ENCODE peak calls at places on chromosomes 6 and 20, in five cellular contexts. P, O, Y, L and B are unnamed samples.

GRCh38 chr6:44742201-44742600 is 354.7 kb downstream of the CDC5L start:
- DNase-seq in P (no peak), O (no peak), Y (no peak), L (no peak), B (no peak)

GRCh38 chr6:78598966-78599365 is 268.4 kb upstream of the IRAK1BP1 start:
- DNase-seq in P (peak), O (no peak), Y (peak), L (no peak), B (peak)

GRCh38 chr6:100001915-100002388 is 7.9 kb upstream of the MCHR2 start:
- DNase-seq in P (peak), O (no peak), Y (peak), L (peak), B (peak)

GRCh38 chr6:127868338-127868737 is 32.5 kb downstream of the THEMIS start:
- DNase-seq in P (no peak), O (no peak), Y (no peak), L (no peak), B (peak)

GRCh38 chr20:50918403-50918802 is 12.8 kb downstream of the ADNP start:
- DNase-seq in P (no peak), O (no peak), Y (peak), L (no peak), B (peak)

GRCh38 chr6:136401749-136402148 is 112.1 kb upstream of the BCLAF1 start:
- DNase-seq in P (no peak), O (no peak), Y (peak), L (no peak), B (peak)

GRCh38 chr20:54048489-54048888 is 21.9 kb downstream of the BCAS1 start:
- DNase-seq in P (no peak), O (no peak), Y (no peak), L (no peak), B (peak)

GRCh38 chr6:28980797-28981390 is 24.2 kb downstream of the ZNF311 start:
- DNase-seq in P (peak), O (peak), Y (peak), L (peak), B (peak)

GRCh38 chr20:34582911-34583310 is 24.4 kb downstream of the MAP1LC3A start:
- DNase-seq in P (no peak), O (no peak), Y (no peak), L (no peak), B (no peak)

GRCh38 chr6:149234051-149234962 is 83.2 kb upstream of the TAB2 start:
- DNase-seq in P (no peak), O (no peak), Y (peak), L (no peak), B (peak)

GRCh38 chr20:53087034-53087777 is 115.0 kb downstream of the TSHZ2 start:
- DNase-seq in P (no peak), O (no peak), Y (no peak), L (no peak), B (no peak)

GRCh38 chr20:3749689-3750639 is 17.5 kb downstream of the HSPA12B start:
- DNase-seq in P (peak), O (no peak), Y (no peak), L (peak), B (no peak)

GRCh38 chr20:31560094-31560899 is 44.8 kb upstream of the ID1 start:
- DNase-seq in P (peak), O (no peak), Y (peak), L (peak), B (peak)

GRCh38 chr6:35607517-35608233 is 81.0 kb downstream of the FKBP5 start:
- DNase-seq in P (no peak), O (no peak), Y (no peak), L (no peak), B (no peak)

GRCh38 chr6:136067731-136068341 is 182.3 kb downstream of the MTFR2 start:
- DNase-seq in P (no peak), O (no peak), Y (peak), L (peak), B (peak)

GRCh38 chr6:133986942-133987341 is 33.9 kb downstream of the TBPL1 start:
- DNase-seq in P (no peak), O (no peak), Y (no peak), L (no peak), B (no peak)

GRCh38 chr20:709421-709820 is 33.8 kb upstream of the SCRT2 start:
- DNase-seq in P (no peak), O (no peak), Y (no peak), L (peak), B (peak)

GRCh38 chr6:119343167-119343566 is 6.4 kb downstream of the MAN1A1 start:
- DNase-seq in P (no peak), O (no peak), Y (no peak), L (no peak), B (peak)
- TF ChIP-seq CTCF in P (no peak), O (no peak), Y (no peak), L (no peak), B (no peak)

GRCh38 chr6:109944448-109944847 is 33.7 kb upstream of the GPR6 start:
- DNase-seq in P (no peak), O (no peak), Y (no peak), L (no peak), B (no peak)
- H3K4me3 ChIP-seq in P (no peak), O (no peak), Y (no peak), L (no peak), B (no peak)

GRCh38 chr6:11656486-11656885 is 118.9 kb downstream of the TMEM170B start:
- DNase-seq in P (no peak), O (no peak), Y (no peak), L (no peak), B (no peak)
- TF ChIP-seq CTCF in P (no peak), O (no peak), Y (no peak), L (no peak), B (no peak)

GRCh38 chr6:169755162-169755561 is 3.7 kb downstream of the ERMARD start:
- DNase-seq in P (no peak), O (no peak), Y (no peak), L (no peak), B (no peak)
- H3K4me3 ChIP-seq in P (no peak), O (no peak), Y (no peak), L (no peak), B (no peak)

DNA sequence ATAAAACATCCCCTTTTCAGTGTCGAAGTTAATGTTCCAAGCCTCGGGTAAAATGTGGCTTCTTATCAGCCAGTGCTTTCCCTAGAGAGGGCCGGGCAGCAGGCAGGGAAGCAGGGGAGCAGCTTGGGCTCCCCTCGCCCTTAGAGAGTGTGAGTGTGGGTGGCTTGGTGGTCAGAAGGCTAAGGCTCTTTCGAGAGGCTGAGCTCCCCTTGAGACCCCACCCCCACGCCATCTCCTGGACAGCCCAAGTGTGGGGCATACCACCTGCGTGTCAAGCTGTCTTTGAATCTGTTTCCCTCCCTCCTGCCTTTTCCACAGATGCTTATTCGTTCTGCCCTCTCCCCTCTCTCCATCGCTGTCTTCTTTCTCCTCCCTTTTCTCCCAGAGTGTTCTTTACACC is 95.1 kb upstream of the FOXP4 start:
- DNase-seq in P (peak), O (no peak), Y (no peak), L (no peak), B (no peak)
- TF ChIP-seq CTCF in P (no peak), O (peak), Y (peak), L (no peak), B (no peak)

GRCh38 chr20:37915434-37915787 is 12.5 kb downstream of the VSTM2L start:
- DNase-seq in P (no peak), O (no peak), Y (no peak), L (no peak), B (no peak)
- H3K4me3 ChIP-seq in P (no peak), O (no peak), Y (no peak), L (no peak), B (no peak)

DNA sequence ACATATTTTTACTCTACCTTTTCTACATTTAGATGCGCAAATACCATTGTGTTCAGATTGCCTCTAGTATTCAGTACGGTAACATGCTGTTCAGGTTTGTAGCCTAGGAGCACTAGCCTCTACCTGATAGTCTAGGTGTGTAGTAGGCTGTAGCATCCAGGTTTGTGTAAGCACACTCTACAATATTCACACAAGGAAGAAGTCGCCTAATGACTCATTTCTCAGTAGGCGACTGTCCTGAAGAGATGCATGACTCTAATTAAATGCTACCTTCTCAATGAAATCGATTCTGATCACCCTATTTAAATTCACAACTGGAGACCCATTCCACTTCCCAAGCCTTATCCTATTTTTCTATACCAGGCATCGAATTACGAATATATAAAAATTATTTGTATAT is 1.3 kb downstream of the MCUR1 start:
- DNase-seq in P (no peak), O (no peak), Y (no peak), L (no peak), B (no peak)
- TF ChIP-seq CTCF in P (no peak), O (no peak), Y (no peak), L (no peak), B (no peak)